ENCODE peak calls at places on chromosomes 1 and 21, in nine cellular contexts. One of them, this sample, is unnamed.

GRCh38 chr1:74673351-74674111 is at the start of gene ERICH3:
- DNase-seq in breast epithelium: no peak
- DNase-seq in suprapubic skin: no peak
- DNase-seq in A549: no peak
- DNase-seq in vagina: no peak
- DNase-seq in tibial nerve: no peak
- DNase-seq in colonic mucosa: no peak
- DNase-seq in thoracic aorta: no peak
- DNase-seq in fibroblast of lung: peak; percentile 35
- DNase-seq in this sample: no peak

GRCh38 chr1:164356511-164356910 is 202.5 kb upstream of the PBX1 start:
- DNase-seq in breast epithelium: no peak
- DNase-seq in suprapubic skin: no peak
- DNase-seq in A549: no peak
- DNase-seq in vagina: no peak
- DNase-seq in tibial nerve: no peak
- DNase-seq in colonic mucosa: no peak
- DNase-seq in thoracic aorta: no peak
- DNase-seq in fibroblast of lung: no peak
- DNase-seq in this sample: no peak

GRCh38 chr1:32886012-32886827 is at the start of gene HPCA:
- DNase-seq in breast epithelium: peak; percentile 65
- DNase-seq in suprapubic skin: no peak
- DNase-seq in A549: peak; percentile 38
- DNase-seq in vagina: no peak
- DNase-seq in tibial nerve: no peak
- DNase-seq in colonic mucosa: peak; percentile 60
- DNase-seq in thoracic aorta: no peak
- DNase-seq in fibroblast of lung: peak; percentile 49
- DNase-seq in this sample: no peak

GRCh38 chr1:61636392-61636791 is 88.5 kb downstream of the TM2D1 start:
- DNase-seq in breast epithelium: no peak
- DNase-seq in suprapubic skin: no peak
- DNase-seq in A549: no peak
- DNase-seq in vagina: no peak
- DNase-seq in tibial nerve: no peak
- DNase-seq in colonic mucosa: no peak
- DNase-seq in thoracic aorta: no peak
- DNase-seq in fibroblast of lung: no peak
- DNase-seq in this sample: no peak

GRCh38 chr1:176619261-176619660 is 156.3 kb downstream of the PAPPA2 start:
- DNase-seq in breast epithelium: no peak
- DNase-seq in suprapubic skin: no peak
- DNase-seq in A549: no peak
- DNase-seq in vagina: no peak
- DNase-seq in tibial nerve: no peak
- DNase-seq in colonic mucosa: no peak
- DNase-seq in thoracic aorta: no peak
- DNase-seq in fibroblast of lung: no peak
- DNase-seq in this sample: peak; percentile 21

GRCh38 chr1:171258429-171258828 is 10.1 kb downstream of the FMO1 start:
- DNase-seq in breast epithelium: no peak
- DNase-seq in suprapubic skin: no peak
- DNase-seq in A549: no peak
- DNase-seq in vagina: no peak
- DNase-seq in tibial nerve: no peak
- DNase-seq in colonic mucosa: no peak
- DNase-seq in thoracic aorta: no peak
- DNase-seq in fibroblast of lung: no peak
- DNase-seq in this sample: no peak

GRCh38 chr1:11054666-11055065 is 5.2 kb downstream of the SRM start:
- DNase-seq in breast epithelium: no peak
- DNase-seq in suprapubic skin: no peak
- DNase-seq in A549: no peak
- DNase-seq in vagina: no peak
- DNase-seq in tibial nerve: no peak
- DNase-seq in colonic mucosa: no peak
- DNase-seq in thoracic aorta: no peak
- DNase-seq in fibroblast of lung: no peak
- DNase-seq in this sample: no peak

GRCh38 chr1:236516929-236517704 is 6.7 kb upstream of the LGALS8 start:
- DNase-seq in breast epithelium: no peak
- DNase-seq in suprapubic skin: no peak
- DNase-seq in A549: peak; percentile 64
- DNase-seq in vagina: no peak
- DNase-seq in tibial nerve: no peak
- DNase-seq in colonic mucosa: peak; percentile 24
- DNase-seq in thoracic aorta: no peak
- DNase-seq in fibroblast of lung: peak; percentile 82
- DNase-seq in this sample: peak; percentile 80

GRCh38 chr1:186304982-186305949 is 69.8 kb downstream of the TPR start:
- DNase-seq in breast epithelium: no peak
- DNase-seq in suprapubic skin: no peak
- DNase-seq in A549: peak; percentile 58
- DNase-seq in vagina: no peak
- DNase-seq in tibial nerve: no peak
- DNase-seq in colonic mucosa: no peak
- DNase-seq in thoracic aorta: no peak
- DNase-seq in fibroblast of lung: peak; percentile 19
- DNase-seq in this sample: peak; percentile 10

GRCh38 chr1:68121536-68121935 is 71.1 kb upstream of the DIRAS3 start:
- DNase-seq in breast epithelium: no peak
- DNase-seq in suprapubic skin: no peak
- DNase-seq in A549: no peak
- DNase-seq in vagina: no peak
- DNase-seq in tibial nerve: no peak
- DNase-seq in colonic mucosa: no peak
- DNase-seq in thoracic aorta: no peak
- DNase-seq in fibroblast of lung: peak; percentile 82
- DNase-seq in this sample: no peak

GRCh38 chr1:55696181-55696580 is 481.0 kb upstream of the USP24 start:
- DNase-seq in breast epithelium: no peak
- DNase-seq in suprapubic skin: peak; percentile 81
- DNase-seq in A549: no peak
- DNase-seq in vagina: no peak
- DNase-seq in tibial nerve: no peak
- DNase-seq in colonic mucosa: no peak
- DNase-seq in thoracic aorta: peak; percentile 11
- DNase-seq in fibroblast of lung: peak; percentile 97
- DNase-seq in this sample: peak; percentile 15

GRCh38 chr1:47923513-47923912 is 73.7 kb downstream of the TRABD2B start:
- DNase-seq in breast epithelium: no peak
- DNase-seq in suprapubic skin: no peak
- DNase-seq in A549: no peak
- DNase-seq in vagina: no peak
- DNase-seq in tibial nerve: no peak
- DNase-seq in colonic mucosa: no peak
- DNase-seq in thoracic aorta: no peak
- DNase-seq in fibroblast of lung: no peak
- DNase-seq in this sample: no peak

GRCh38 chr1:47926461-47926999 is 70.7 kb downstream of the TRABD2B start:
- DNase-seq in breast epithelium: no peak
- DNase-seq in suprapubic skin: no peak
- DNase-seq in A549: no peak
- DNase-seq in vagina: no peak
- DNase-seq in tibial nerve: no peak
- DNase-seq in colonic mucosa: no peak
- DNase-seq in thoracic aorta: no peak
- DNase-seq in fibroblast of lung: no peak
- DNase-seq in this sample: no peak

GRCh38 chr1:47930215-47930885 is 66.8 kb downstream of the TRABD2B start:
- DNase-seq in breast epithelium: no peak
- DNase-seq in suprapubic skin: no peak
- DNase-seq in A549: no peak
- DNase-seq in vagina: no peak
- DNase-seq in tibial nerve: no peak
- DNase-seq in colonic mucosa: no peak
- DNase-seq in thoracic aorta: no peak
- DNase-seq in fibroblast of lung: no peak
- DNase-seq in this sample: no peak

GRCh38 chr1:47924649-47925048 is 72.5 kb downstream of the TRABD2B start:
- DNase-seq in breast epithelium: no peak
- DNase-seq in suprapubic skin: no peak
- DNase-seq in A549: no peak
- DNase-seq in vagina: no peak
- DNase-seq in tibial nerve: no peak
- DNase-seq in colonic mucosa: no peak
- DNase-seq in thoracic aorta: no peak
- DNase-seq in fibroblast of lung: no peak
- DNase-seq in this sample: no peak

GRCh38 chr1:47927165-47927564 is 70.0 kb downstream of the TRABD2B start:
- DNase-seq in breast epithelium: no peak
- DNase-seq in suprapubic skin: no peak
- DNase-seq in A549: peak; percentile 17
- DNase-seq in vagina: no peak
- DNase-seq in tibial nerve: no peak
- DNase-seq in colonic mucosa: no peak
- DNase-seq in thoracic aorta: no peak
- DNase-seq in fibroblast of lung: no peak
- DNase-seq in this sample: peak; percentile 40
- H3K27ac ChIP-seq in breast epithelium: no peak overlapping the region
- H3K27ac ChIP-seq in suprapubic skin: peak overlapping the region; percentile 37
- H3K27ac ChIP-seq in A549: no peak overlapping the region
- H3K27ac ChIP-seq in vagina: no peak overlapping the region
- H3K27ac ChIP-seq in tibial nerve: no peak overlapping the region
- H3K27ac ChIP-seq in colonic mucosa: no peak overlapping the region
- H3K27ac ChIP-seq in thoracic aorta: no peak overlapping the region
- H3K27ac ChIP-seq in fibroblast of lung: no peak overlapping the region
- H3K27ac ChIP-seq in this sample: no peak overlapping the region

DNA sequence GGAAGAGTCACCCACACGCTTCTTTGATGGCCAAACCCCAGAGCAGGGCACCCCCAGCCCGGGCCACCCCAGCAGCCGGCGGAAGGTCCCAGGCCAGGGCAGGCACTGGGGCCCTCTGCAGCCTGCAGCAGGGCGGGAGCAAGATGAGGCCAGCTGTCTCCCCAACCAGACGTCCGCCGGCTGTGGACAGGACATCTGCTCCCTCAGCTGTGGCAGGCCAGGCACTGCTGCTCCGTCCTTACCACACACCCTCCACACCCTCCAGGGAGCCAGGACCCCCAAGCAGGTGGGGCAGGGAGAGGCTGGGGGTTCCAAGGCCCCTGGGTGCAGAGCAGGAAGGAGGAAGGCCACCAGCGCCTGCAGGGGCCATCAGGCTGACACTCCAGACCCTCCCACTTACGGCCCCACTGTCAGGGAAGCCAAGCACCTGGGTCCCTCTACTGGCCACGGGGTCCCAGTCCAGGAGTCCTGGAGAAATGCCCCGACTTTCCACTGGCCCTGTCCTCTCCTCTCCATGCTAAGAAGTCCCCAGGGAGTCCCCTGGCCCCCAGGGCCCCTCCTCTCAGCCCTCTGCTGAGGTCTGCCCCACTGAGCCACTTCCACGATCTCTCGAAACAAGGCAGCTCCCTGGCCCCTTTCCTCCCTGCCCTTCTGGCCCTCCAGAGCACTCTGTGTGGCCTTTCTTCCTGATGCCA is 5.6 kb downstream of the WNT9A start:
- DNase-seq in breast epithelium: peak; percentile 43
- DNase-seq in suprapubic skin: peak; percentile 55
- DNase-seq in A549: no peak
- DNase-seq in vagina: no peak
- DNase-seq in tibial nerve: peak; percentile 12
- DNase-seq in colonic mucosa: peak; percentile 12
- DNase-seq in thoracic aorta: no peak
- DNase-seq in fibroblast of lung: no peak
- DNase-seq in this sample: no peak
- TF ChIP-seq CTCF in breast epithelium: no peak
- TF ChIP-seq CTCF in suprapubic skin: no peak
- TF ChIP-seq CTCF in A549: no peak
- TF ChIP-seq CTCF in vagina: no peak
- TF ChIP-seq CTCF in tibial nerve: no peak
- TF ChIP-seq CTCF in colonic mucosa: no peak
- TF ChIP-seq CTCF in thoracic aorta: no peak
- TF ChIP-seq CTCF in fibroblast of lung: peak; percentile 4
- TF ChIP-seq CTCF in this sample: peak; percentile 11

GRCh38 chr21:44989943-44990780 is 50.3 kb downstream of the SLX9 start:
- DNase-seq in breast epithelium: no peak
- DNase-seq in suprapubic skin: no peak
- DNase-seq in A549: no peak
- DNase-seq in vagina: no peak
- DNase-seq in tibial nerve: no peak
- DNase-seq in colonic mucosa: no peak
- DNase-seq in thoracic aorta: no peak
- DNase-seq in fibroblast of lung: no peak
- DNase-seq in this sample: no peak

GRCh38 chr21:44992608-44993031 is 52.8 kb downstream of the SLX9 start:
- DNase-seq in breast epithelium: no peak
- DNase-seq in suprapubic skin: no peak
- DNase-seq in A549: no peak
- DNase-seq in vagina: no peak
- DNase-seq in tibial nerve: no peak
- DNase-seq in colonic mucosa: no peak
- DNase-seq in thoracic aorta: no peak
- DNase-seq in fibroblast of lung: no peak
- DNase-seq in this sample: no peak

GRCh38 chr21:44989538-44989888 is 49.7 kb downstream of the SLX9 start:
- DNase-seq in breast epithelium: no peak
- DNase-seq in suprapubic skin: no peak
- DNase-seq in A549: no peak
- DNase-seq in vagina: no peak
- DNase-seq in tibial nerve: no peak
- DNase-seq in colonic mucosa: no peak
- DNase-seq in thoracic aorta: no peak
- DNase-seq in fibroblast of lung: peak; percentile 36
- DNase-seq in this sample: no peak

GRCh38 chr21:44991538-44992483 is 52.0 kb downstream of the SLX9 start:
- DNase-seq in breast epithelium: no peak
- DNase-seq in suprapubic skin: no peak
- DNase-seq in A549: no peak
- DNase-seq in vagina: no peak
- DNase-seq in tibial nerve: no peak
- DNase-seq in colonic mucosa: no peak
- DNase-seq in thoracic aorta: no peak
- DNase-seq in fibroblast of lung: no peak
- DNase-seq in this sample: no peak

GRCh38 chr21:44990921-44991320 is 51.1 kb downstream of the SLX9 start:
- DNase-seq in breast epithelium: no peak
- DNase-seq in suprapubic skin: no peak
- DNase-seq in A549: no peak
- DNase-seq in vagina: no peak
- DNase-seq in tibial nerve: no peak
- DNase-seq in colonic mucosa: no peak
- DNase-seq in thoracic aorta: no peak
- DNase-seq in fibroblast of lung: no peak
- DNase-seq in this sample: no peak
- H3K4me1 ChIP-seq in breast epithelium: peaks cover 11% of the 10 kb centered on the region
- H3K4me1 ChIP-seq in suprapubic skin: peaks cover 27% of the 10 kb centered on the region
- H3K4me1 ChIP-seq in A549: no peaks in the 10 kb centered on the region
- H3K4me1 ChIP-seq in vagina: peaks cover 17% of the 10 kb centered on the region
- H3K4me1 ChIP-seq in tibial nerve: peaks cover 8% of the 10 kb centered on the region
- H3K4me1 ChIP-seq in colonic mucosa: no peaks in the 10 kb centered on the region
- H3K4me1 ChIP-seq in thoracic aorta: peaks cover 8% of the 10 kb centered on the region
- H3K4me1 ChIP-seq in fibroblast of lung: peaks cover 16% of the 10 kb centered on the region
- H3K4me1 ChIP-seq in this sample: no peaks in the 10 kb centered on the region

DNA sequence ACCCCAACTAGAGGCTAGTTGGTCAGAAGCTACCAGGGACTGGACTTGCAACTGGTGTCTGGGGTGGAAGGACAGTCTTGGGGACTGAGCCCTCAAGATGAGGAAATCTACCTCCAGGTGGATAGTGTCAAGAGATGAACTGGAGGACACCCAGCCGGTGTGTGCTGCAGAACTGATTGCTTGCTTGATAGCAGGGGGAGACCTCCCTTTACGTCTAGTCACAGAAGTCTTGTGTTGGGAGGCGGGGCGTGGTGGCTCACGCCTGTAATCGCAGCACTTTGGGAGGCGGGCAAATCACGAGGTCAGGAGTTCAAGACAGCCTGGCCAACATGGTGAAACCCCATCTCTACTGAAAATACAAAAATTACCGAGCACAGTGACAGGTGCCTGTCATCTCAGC is 4.9 kb downstream of the RCC2 start:
- DNase-seq in breast epithelium: no peak
- DNase-seq in suprapubic skin: no peak
- DNase-seq in A549: no peak
- DNase-seq in vagina: no peak
- DNase-seq in tibial nerve: no peak
- DNase-seq in colonic mucosa: no peak
- DNase-seq in thoracic aorta: no peak
- DNase-seq in fibroblast of lung: no peak
- DNase-seq in this sample: no peak
- H3K27ac ChIP-seq in breast epithelium: no peak overlapping the region
- H3K27ac ChIP-seq in suprapubic skin: no peak overlapping the region
- H3K27ac ChIP-seq in A549: no peak overlapping the region
- H3K27ac ChIP-seq in vagina: no peak overlapping the region
- H3K27ac ChIP-seq in tibial nerve: no peak overlapping the region
- H3K27ac ChIP-seq in colonic mucosa: no peak overlapping the region
- H3K27ac ChIP-seq in thoracic aorta: no peak overlapping the region
- H3K27ac ChIP-seq in fibroblast of lung: no peak overlapping the region
- H3K27ac ChIP-seq in this sample: no peak overlapping the region